ENCODE peak calls at places on chromosomes 3 and 15, in eight cellular contexts. J is stimulated activated CD4-positive, alpha-beta T cell treated with anti-CD3 and anti-CD28 coated beads, Interleukin-1b, Interleukin-23, amount 100 ng/mL, for 48 hours; A is activated T-cell treated with anti-CD3 and anti-CD28 coated beads, Interleukin-2, amount 50 U/mL, for 72 hours; E is activated CD8-positive, alpha-beta memory T cell treated with anti-CD3 and anti-CD28 coated beads, Interleukin-2, amount 50 U/mL, for 48 hours; Z is COR-L47; U is retinal pigment epithelial cell; N is NCI-H187; Y is activated CD4-positive, alpha-beta T cell treated with anti-CD3 and anti-CD28 coated beads, Interleukin-2, amount 50 U/mL, for 1 hour. W is an unnamed sample.
A peak's percentile ranks its signal among the peaks of the same experiment; 100 is the strongest.

GRCh38 chr15:91852741-91853500 is 587 bp upstream of the SLCO3A1 start:
- DNase-seq in J (peak; percentile 62), A (peak; percentile 71), E (peak; percentile 90), Z (peak; percentile 68), U (no peak), N (peak; percentile 40), Y (peak; percentile 72), W (no peak)

GRCh38 chr15:74184582-74185091 is 11.1 kb downstream of the ISLR start:
- DNase-seq in J (peak; percentile 42), A (peak; percentile 41), E (peak; percentile 61), Z (no peak), U (no peak), N (no peak), Y (no peak), W (no peak)

GRCh38 chr3:50502225-50502583 is 1.2 kb downstream of the CACNA2D2 start:
- DNase-seq in J (no peak), A (no peak), E (no peak), Z (no peak), U (no peak), N (no peak), Y (no peak), W (no peak)

GRCh38 chr3:116809218-116809617 is 99.6 kb downstream of the TUSC7 start:
- DNase-seq in J (no peak), A (no peak), E (no peak), Z (no peak), U (no peak), N (no peak), Y (no peak), W (no peak)

GRCh38 chr15:59362339-59362738 is 10.3 kb downstream of the MYO1E start:
- DNase-seq in J (no peak), A (no peak), E (no peak), Z (no peak), U (no peak), N (no peak), Y (no peak), W (no peak)

GRCh38 chr3:78726545-78726944 is 1041.3 kb downstream of the ROBO1 start:
- DNase-seq in J (no peak), A (no peak), E (no peak), Z (no peak), U (no peak), N (no peak), Y (no peak), W (no peak)

GRCh38 chr15:37007301-37007700 is 93.0 kb downstream of the MEIS2 start:
- DNase-seq in J (no peak), A (no peak), E (no peak), Z (no peak), U (no peak), N (no peak), Y (no peak), W (no peak)

GRCh38 chr3:191848818-191849217 is 387.9 kb downstream of the PYDC2 start:
- DNase-seq in J (no peak), A (no peak), E (no peak), Z (no peak), U (no peak), N (no peak), Y (no peak), W (no peak)

GRCh38 chr3:134430950-134431445 is 54.8 kb downstream of the ANAPC13 start:
- DNase-seq in J (no peak), A (no peak), E (no peak), Z (no peak), U (no peak), N (no peak), Y (no peak), W (no peak)

GRCh38 chr3:123880998-123881561 is 3.1 kb downstream of the MYLK start:
- DNase-seq in J (no peak), A (no peak), E (no peak), Z (peak; percentile 28), U (peak; percentile 12), N (no peak), Y (no peak), W (no peak)

GRCh38 chr3:20990896-20991295 is 760.1 kb downstream of the ZNF385D start:
- DNase-seq in J (no peak), A (no peak), E (no peak), Z (no peak), U (no peak), N (no peak), Y (no peak), W (no peak)

GRCh38 chr3:105353485-105354161 is 13.1 kb upstream of the ALCAM start:
- DNase-seq in J (no peak), A (no peak), E (no peak), Z (no peak), U (no peak), N (no peak), Y (no peak), W (no peak)